ENCODE peak calls at places on chromosomes 2 and 18, in eight cellular contexts. C is mucosa of descending colon; W is naive thymus-derived CD4-positive, alpha-beta T cell; N is HCT116; P is SK-N-SH; A is A549; I is esophagus muscularis mucosa; J is IMR-90. Q is an unnamed sample.
A peak's percentile ranks its signal among the peaks of the same experiment; 100 is the strongest.

GRCh38 chr2:197294260-197294659 is 16.3 kb downstream of the ANKRD44 start:
- DNase-seq in W (no peak), P (no peak), C (no peak), J (no peak), N (no peak), A (no peak), I (no peak), Q (no peak)

GRCh38 chr2:23824777-23825212 is 102.1 kb downstream of the ATAD2B start:
- DNase-seq in N (peak; percentile 36), J (peak; percentile 62), C (no peak), I (no peak), P (peak; percentile 65), A (peak; percentile 43), W (peak; percentile 50), Q (peak; percentile 88)

GRCh38 chr2:24175631-24176030 is 778 bp downstream of the FAM228A start:
- DNase-seq in J (no peak), P (peak; percentile 51), N (no peak), A (no peak), I (no peak), W (no peak), C (no peak), Q (peak; percentile 9)

GRCh38 chr2:80059381-80059907 is 245.1 kb downstream of the LRRTM1 start:
- DNase-seq in I (no peak), A (no peak), C (no peak), N (no peak), W (no peak), J (no peak), P (no peak), Q (no peak)

GRCh38 chr2:127146820-127147502 is 40.0 kb upstream of the BIN1 start:
- DNase-seq in J (peak; percentile 44), P (no peak), C (no peak), A (no peak), N (no peak), I (no peak), W (no peak), Q (peak; percentile 23)

GRCh38 chr2:120775261-120775660 is 39.6 kb downstream of the GLI2 start:
- DNase-seq in I (no peak), A (no peak), J (no peak), P (no peak), N (no peak), W (no peak), C (no peak), Q (no peak)

GRCh38 chr2:27710640-27711430 is 47.1 kb downstream of the SLC4A1AP start:
- DNase-seq in I (peak; percentile 53), N (no peak), C (no peak), A (no peak), P (no peak), W (no peak), J (peak; percentile 45), Q (peak; percentile 56)

GRCh38 chr2:239429473-239430350 is 28.9 kb upstream of the HDAC4 start:
- DNase-seq in W (no peak), I (peak; percentile 84), J (peak; percentile 39), A (no peak), C (no peak), P (no peak), N (no peak), Q (peak; percentile 40)

GRCh38 chr2:11850082-11850481 is 103.7 kb downstream of the LPIN1 start:
- DNase-seq in P (no peak), J (no peak), I (no peak), A (no peak), C (no peak), W (no peak), N (no peak), Q (no peak)

GRCh38 chr2:165902929-165903328 is 50.6 kb downstream of the TTC21B start:
- DNase-seq in N (no peak), J (peak; percentile 17), A (no peak), C (no peak), P (no peak), I (no peak), W (no peak), Q (peak; percentile 67)

GRCh38 chr2:41903746-41904145 is 144.1 kb upstream of the PKDCC start:
- DNase-seq in I (no peak), J (peak; percentile 49), A (no peak), P (no peak), N (no peak), C (no peak), W (no peak), Q (peak; percentile 25)

GRCh38 chr18:72871091-72871490 is 3.3 kb upstream of the NETO1 start:
- DNase-seq in J (peak; percentile 6), I (no peak), C (no peak), W (no peak), N (no peak), A (no peak), P (no peak), Q (peak; percentile 90)

GRCh38 chr2:44200011-44200410 is 31.3 kb downstream of the PPM1B start:
- DNase-seq in A (no peak), C (no peak), N (no peak), W (no peak), I (no peak), P (no peak), J (no peak), Q (no peak)

GRCh38 chr18:51010218-51010617 is 19.8 kb upstream of the SMAD4 start:
- DNase-seq in P (no peak), A (no peak), I (no peak), J (no peak), C (no peak), N (no peak), W (no peak), Q (no peak)

GRCh38 chr2:241818943-241819270 is 9.9 kb downstream of the NEU4 start:
- DNase-seq in I (no peak), J (no peak), N (no peak), W (no peak), P (no peak), C (peak; percentile 75), A (no peak), Q (no peak)

GRCh38 chr2:241068942-241069810 is 32.9 kb downstream of the MTERF4 start:
- DNase-seq in C (no peak), J (no peak), I (no peak), A (no peak), P (no peak), N (no peak), W (no peak), Q (no peak)

DNA sequence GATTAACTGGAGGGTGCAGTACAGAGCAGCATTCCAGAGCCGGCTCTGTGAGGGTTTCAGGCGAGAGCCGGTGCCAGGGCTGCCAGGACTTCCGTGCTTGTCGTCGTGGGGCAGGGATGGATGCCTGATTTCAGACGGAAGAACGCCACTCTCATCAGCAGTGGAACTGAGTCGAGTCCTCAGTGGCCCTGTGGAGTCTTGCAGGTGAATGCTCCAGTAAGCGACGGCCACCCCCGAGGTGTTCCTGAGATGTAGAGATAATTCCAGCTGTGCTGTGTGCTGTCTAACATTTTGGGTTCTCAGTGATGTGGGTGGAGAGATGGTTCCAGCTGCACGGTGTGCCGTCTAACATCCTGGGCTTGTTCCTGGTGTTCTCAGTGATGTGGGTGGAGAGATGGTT is 103.1 kb upstream of the ALKAL2 start:
- DNase-seq in C (no peak), I (no peak), J (no peak), P (no peak), W (no peak), A (no peak), N (no peak), Q (no peak)
- H3K9me3 ChIP-seq in C (no peaks in the 10 kb centered on the region), I (no peaks in the 10 kb centered on the region), J (peaks cover 44% of the 10 kb centered on the region), P (peaks cover 6% of the 10 kb centered on the region), W (no peaks in the 10 kb centered on the region), A (peaks cover 22% of the 10 kb centered on the region), N (no peaks in the 10 kb centered on the region), Q (no peaks in the 10 kb centered on the region)

DNA sequence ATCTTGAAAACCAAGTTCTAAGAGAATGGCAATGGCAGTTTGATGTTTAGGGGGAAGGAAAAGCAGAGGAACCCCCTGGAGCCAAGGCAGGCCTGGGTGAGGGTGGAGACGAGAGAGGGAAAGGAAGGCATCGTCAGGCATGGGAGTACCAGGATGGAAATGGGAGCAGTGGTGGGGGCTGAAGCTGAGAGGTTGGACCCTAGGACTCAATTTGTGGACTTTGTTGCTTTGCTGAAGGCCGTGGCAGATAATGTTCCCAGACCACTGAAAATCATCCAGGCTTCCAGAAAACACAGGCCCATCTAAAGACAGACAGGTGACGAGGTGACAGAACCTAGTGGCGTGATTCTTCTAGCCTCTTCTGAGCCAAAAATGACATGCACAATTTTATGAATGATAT is 4.9 kb downstream of the NPAS2 start:
- DNase-seq in I (no peak), J (no peak), P (no peak), A (no peak), W (no peak), N (no peak), C (no peak), Q (no peak)
- H3K4me1 ChIP-seq in I (peaks cover 13% of the 10 kb centered on the region), J (peaks cover 2% of the 10 kb centered on the region), P (peaks cover 4% of the 10 kb centered on the region), A (peaks cover 54% of the 10 kb centered on the region), W (no peaks in the 10 kb centered on the region), N (peaks cover 28% of the 10 kb centered on the region), C (no peaks in the 10 kb centered on the region), Q (peaks cover 26% of the 10 kb centered on the region)

DNA sequence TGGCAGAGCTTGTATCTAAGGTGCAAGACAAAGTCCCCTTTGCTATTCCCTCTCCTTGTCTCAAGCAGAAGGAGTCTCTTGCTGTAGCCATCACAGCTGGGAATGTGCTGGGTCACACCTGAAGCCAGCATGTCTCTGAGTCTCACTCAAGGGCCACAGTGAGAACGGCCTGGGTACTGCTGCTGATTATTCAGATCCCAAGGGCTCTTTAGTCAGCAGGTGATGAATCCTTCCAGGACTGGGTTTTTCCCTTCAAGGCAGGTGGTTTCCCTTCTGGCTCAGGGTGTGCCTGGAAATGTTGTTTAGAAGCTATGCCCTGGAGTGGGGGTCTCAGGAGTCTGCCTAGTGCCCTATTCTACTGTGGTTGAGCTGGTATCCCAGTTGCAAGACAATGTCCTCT is 356.3 kb downstream of the PARD3B start:
- DNase-seq in C (no peak), W (no peak), J (no peak), A (no peak), I (no peak), N (no peak), P (no peak), Q (no peak)
- H3K9me3 ChIP-seq in C (no peaks in the 10 kb centered on the region), W (no peaks in the 10 kb centered on the region), J (no peaks in the 10 kb centered on the region), A (peaks cover 7% of the 10 kb centered on the region), I (no peaks in the 10 kb centered on the region), N (no peaks in the 10 kb centered on the region), P (no peaks in the 10 kb centered on the region), Q (peaks cover 8% of the 10 kb centered on the region)

GRCh38 chr2:160225722-160226121 is 25.6 kb upstream of the ITGB6 start:
- DNase-seq in P (peak; percentile 76), I (no peak), N (no peak), A (no peak), W (no peak), J (no peak), C (no peak), Q (no peak)
- H3K4me1 ChIP-seq in P (peaks cover 38% of the 10 kb centered on the region), I (peaks cover 11% of the 10 kb centered on the region), N (peaks cover 98% of the 10 kb centered on the region), A (peaks cover 97% of the 10 kb centered on the region), W (no peaks in the 10 kb centered on the region), J (peaks cover 36% of the 10 kb centered on the region), C (peaks cover 30% of the 10 kb centered on the region), Q (peaks cover 79% of the 10 kb centered on the region)

DNA sequence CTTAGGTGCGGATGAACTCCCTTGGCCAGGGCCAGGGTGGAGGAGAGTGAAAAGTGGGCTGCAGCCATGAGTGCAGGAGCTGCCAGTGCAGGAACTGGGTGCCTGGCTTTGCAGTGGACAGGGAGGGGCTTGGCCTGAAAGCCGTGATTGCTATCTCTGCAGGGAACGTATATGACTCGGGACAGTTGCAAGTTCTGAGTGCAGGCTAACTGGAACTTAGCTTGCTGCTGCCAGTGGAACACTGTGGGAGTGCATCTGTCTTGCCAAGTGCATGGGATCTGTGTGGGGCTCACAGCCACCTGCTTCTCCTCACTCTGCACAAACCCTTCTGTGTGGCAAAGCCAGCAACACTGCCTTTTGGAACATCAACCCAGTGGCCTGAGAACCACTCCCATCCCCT is 36.9 kb downstream of the FLACC1 start:
- DNase-seq in A (no peak), I (no peak), C (no peak), W (no peak), P (no peak), J (no peak), N (no peak), Q (no peak)
- H3K9me3 ChIP-seq in A (peaks cover 13% of the 10 kb centered on the region), I (peaks cover 22% of the 10 kb centered on the region), C (peaks cover 10% of the 10 kb centered on the region), W (peaks cover 21% of the 10 kb centered on the region), P (peaks cover 7% of the 10 kb centered on the region), J (peaks cover 7% of the 10 kb centered on the region), N (peaks cover 3% of the 10 kb centered on the region), Q (peaks cover 19% of the 10 kb centered on the region)

GRCh38 chr2:182591774-182592173 is 124.3 kb upstream of the DNAJC10 start:
- DNase-seq in C (no peak), I (no peak), J (no peak), N (no peak), W (no peak), A (no peak), P (no peak), Q (no peak)
- H3K4me1 ChIP-seq in C (no peaks in the 10 kb centered on the region), I (no peaks in the 10 kb centered on the region), J (peaks cover 10% of the 10 kb centered on the region), N (peaks cover 17% of the 10 kb centered on the region), W (no peaks in the 10 kb centered on the region), A (peaks cover 11% of the 10 kb centered on the region), P (no peaks in the 10 kb centered on the region), Q (peaks cover 35% of the 10 kb centered on the region)